ENCODE peak calls at places on chromosomes 5 and 9, in seven cellular contexts. One of them, this sample, is unnamed.

GRCh38 chr5:62190173-62190572 is 115.8 kb upstream of the KIF2A start:
- DNase-seq in amygdala: no peak
- DNase-seq in foreskin fibroblast: no peak
- DNase-seq in Jurkat, Clone E6-1: no peak
- DNase-seq in cardiac muscle cell: no peak
- DNase-seq in MM.1S: no peak
- DNase-seq in AG04450: no peak
- DNase-seq in this sample: no peak

GRCh38 chr5:166509085-166509484 is 1782.4 kb upstream of the WWC1 start:
- DNase-seq in amygdala: no peak
- DNase-seq in foreskin fibroblast: no peak
- DNase-seq in Jurkat, Clone E6-1: peak; percentile 21
- DNase-seq in cardiac muscle cell: peak; percentile 85
- DNase-seq in MM.1S: peak; percentile 40
- DNase-seq in AG04450: no peak
- DNase-seq in this sample: no peak

GRCh38 chr9:127991757-127992274 is 11.0 kb upstream of the EEIG1 start:
- DNase-seq in amygdala: no peak
- DNase-seq in foreskin fibroblast: no peak
- DNase-seq in Jurkat, Clone E6-1: no peak
- DNase-seq in cardiac muscle cell: no peak
- DNase-seq in MM.1S: no peak
- DNase-seq in AG04450: no peak
- DNase-seq in this sample: no peak

GRCh38 chr9:15606667-15607472 is 54.0 kb downstream of the CCDC171 start:
- DNase-seq in amygdala: no peak
- DNase-seq in foreskin fibroblast: peak; percentile 8
- DNase-seq in Jurkat, Clone E6-1: peak; percentile 55
- DNase-seq in cardiac muscle cell: peak; percentile 51
- DNase-seq in MM.1S: peak; percentile 40
- DNase-seq in AG04450: peak; percentile 3
- DNase-seq in this sample: no peak

GRCh38 chr9:105864248-105864898 is 170.0 kb downstream of the TMEM38B start:
- DNase-seq in amygdala: no peak
- DNase-seq in foreskin fibroblast: no peak
- DNase-seq in Jurkat, Clone E6-1: no peak
- DNase-seq in cardiac muscle cell: no peak
- DNase-seq in MM.1S: no peak
- DNase-seq in AG04450: no peak
- DNase-seq in this sample: no peak

GRCh38 chr5:76762484-76762883 is 46.6 kb downstream of the F2R start:
- DNase-seq in amygdala: no peak
- DNase-seq in foreskin fibroblast: no peak
- DNase-seq in Jurkat, Clone E6-1: no peak
- DNase-seq in cardiac muscle cell: no peak
- DNase-seq in MM.1S: no peak
- DNase-seq in AG04450: no peak
- DNase-seq in this sample: no peak

GRCh38 chr9:90890146-90890545 is 88.5 kb downstream of the SYK start:
- DNase-seq in amygdala: no peak
- DNase-seq in foreskin fibroblast: no peak
- DNase-seq in Jurkat, Clone E6-1: no peak
- DNase-seq in cardiac muscle cell: peak; percentile 27
- DNase-seq in MM.1S: no peak
- DNase-seq in AG04450: no peak
- DNase-seq in this sample: no peak

GRCh38 chr9:33506626-33507370 is 17.3 kb upstream of the ANKRD18B start:
- DNase-seq in amygdala: no peak
- DNase-seq in foreskin fibroblast: peak; percentile 96
- DNase-seq in Jurkat, Clone E6-1: no peak
- DNase-seq in cardiac muscle cell: no peak
- DNase-seq in MM.1S: no peak
- DNase-seq in AG04450: peak; percentile 87
- DNase-seq in this sample: no peak

GRCh38 chr5:139951296-139951924 is 91.7 kb downstream of the NRG2 start:
- DNase-seq in amygdala: no peak
- DNase-seq in foreskin fibroblast: no peak
- DNase-seq in Jurkat, Clone E6-1: no peak
- DNase-seq in cardiac muscle cell: no peak
- DNase-seq in MM.1S: no peak
- DNase-seq in AG04450: no peak
- DNase-seq in this sample: no peak

GRCh38 chr5:132487841-132488555 is 2.6 kb downstream of the IRF1 start:
- DNase-seq in amygdala: no peak
- DNase-seq in foreskin fibroblast: no peak
- DNase-seq in Jurkat, Clone E6-1: no peak
- DNase-seq in cardiac muscle cell: no peak
- DNase-seq in MM.1S: no peak
- DNase-seq in AG04450: no peak
- DNase-seq in this sample: no peak

GRCh38 chr9:133246507-133247390 is 28.3 kb downstream of the ABO start:
- DNase-seq in amygdala: no peak
- DNase-seq in foreskin fibroblast: no peak
- DNase-seq in Jurkat, Clone E6-1: no peak
- DNase-seq in cardiac muscle cell: no peak
- DNase-seq in MM.1S: no peak
- DNase-seq in AG04450: no peak
- DNase-seq in this sample: no peak

GRCh38 chr9:99144966-99145365 is 40.1 kb downstream of the TGFBR1 start:
- DNase-seq in amygdala: no peak
- DNase-seq in foreskin fibroblast: no peak
- DNase-seq in Jurkat, Clone E6-1: no peak
- DNase-seq in cardiac muscle cell: no peak
- DNase-seq in MM.1S: no peak
- DNase-seq in AG04450: no peak
- DNase-seq in this sample: no peak

GRCh38 chr5:150164640-150165039 is 1.9 kb upstream of the CDX1 start:
- DNase-seq in amygdala: no peak
- DNase-seq in foreskin fibroblast: no peak
- DNase-seq in Jurkat, Clone E6-1: no peak
- DNase-seq in cardiac muscle cell: no peak
- DNase-seq in MM.1S: no peak
- DNase-seq in AG04450: no peak
- DNase-seq in this sample: no peak

GRCh38 chr5:68447530-68447929 is 232.0 kb downstream of the PIK3R1 start:
- DNase-seq in amygdala: no peak
- DNase-seq in foreskin fibroblast: no peak
- DNase-seq in Jurkat, Clone E6-1: no peak
- DNase-seq in cardiac muscle cell: no peak
- DNase-seq in MM.1S: no peak
- DNase-seq in AG04450: no peak
- DNase-seq in this sample: no peak

GRCh38 chr9:72352911-72353388 is 12.1 kb downstream of the ZFAND5 start:
- DNase-seq in amygdala: no peak
- DNase-seq in foreskin fibroblast: no peak
- DNase-seq in Jurkat, Clone E6-1: no peak
- DNase-seq in cardiac muscle cell: no peak
- DNase-seq in MM.1S: no peak
- DNase-seq in AG04450: no peak
- DNase-seq in this sample: no peak

GRCh38 chr5:127229185-127229889 is 61.3 kb upstream of the MEGF10 start:
- DNase-seq in amygdala: peak; percentile 29
- DNase-seq in foreskin fibroblast: peak; percentile 29
- DNase-seq in Jurkat, Clone E6-1: no peak
- DNase-seq in cardiac muscle cell: peak; percentile 33
- DNase-seq in MM.1S: no peak
- DNase-seq in AG04450: no peak
- DNase-seq in this sample: no peak

GRCh38 chr9:130368631-130369103 is 76.1 kb upstream of the ASS1 start:
- DNase-seq in amygdala: no peak
- DNase-seq in foreskin fibroblast: no peak
- DNase-seq in Jurkat, Clone E6-1: peak; percentile 46
- DNase-seq in cardiac muscle cell: no peak
- DNase-seq in MM.1S: no peak
- DNase-seq in AG04450: no peak
- DNase-seq in this sample: no peak

GRCh38 chr9:121138973-121139372 is 62.7 kb downstream of the RAB14 start:
- DNase-seq in amygdala: no peak
- DNase-seq in foreskin fibroblast: no peak
- DNase-seq in Jurkat, Clone E6-1: no peak
- DNase-seq in cardiac muscle cell: no peak
- DNase-seq in MM.1S: no peak
- DNase-seq in AG04450: no peak
- DNase-seq in this sample: no peak

GRCh38 chr5:114789773-114790402 is 379.8 kb downstream of the TRIM36 start:
- DNase-seq in amygdala: no peak
- DNase-seq in foreskin fibroblast: no peak
- DNase-seq in Jurkat, Clone E6-1: peak; percentile 52
- DNase-seq in cardiac muscle cell: peak; percentile 62
- DNase-seq in MM.1S: peak; percentile 38
- DNase-seq in AG04450: no peak
- DNase-seq in this sample: no peak

GRCh38 chr9:113872485-113873143 is 3.5 kb upstream of the ZNF618 start:
- DNase-seq in amygdala: no peak
- DNase-seq in foreskin fibroblast: no peak
- DNase-seq in Jurkat, Clone E6-1: no peak
- DNase-seq in cardiac muscle cell: no peak
- DNase-seq in MM.1S: no peak
- DNase-seq in AG04450: no peak
- DNase-seq in this sample: no peak

GRCh38 chr9:109856785-109857184 is 76.8 kb downstream of the PALM2AKAP2 start:
- DNase-seq in amygdala: peak; percentile 76
- DNase-seq in foreskin fibroblast: peak; percentile 54
- DNase-seq in Jurkat, Clone E6-1: no peak
- DNase-seq in cardiac muscle cell: peak; percentile 48
- DNase-seq in MM.1S: no peak
- DNase-seq in AG04450: no peak
- DNase-seq in this sample: no peak

GRCh38 chr9:89470239-89470638 is 27.7 kb downstream of the SEMA4D start:
- DNase-seq in amygdala: no peak
- DNase-seq in foreskin fibroblast: no peak
- DNase-seq in Jurkat, Clone E6-1: no peak
- DNase-seq in cardiac muscle cell: no peak
- DNase-seq in MM.1S: no peak
- DNase-seq in AG04450: no peak
- DNase-seq in this sample: no peak

GRCh38 chr9:107751522-107752235 is 262.1 kb upstream of the KLF4 start:
- DNase-seq in amygdala: no peak
- DNase-seq in foreskin fibroblast: peak; percentile 66
- DNase-seq in Jurkat, Clone E6-1: no peak
- DNase-seq in cardiac muscle cell: no peak
- DNase-seq in MM.1S: no peak
- DNase-seq in AG04450: no peak
- DNase-seq in this sample: peak; percentile 45

GRCh38 chr5:154368041-154368800 is 77.6 kb upstream of the SAP30L start:
- DNase-seq in amygdala: no peak
- DNase-seq in foreskin fibroblast: peak; percentile 93
- DNase-seq in Jurkat, Clone E6-1: no peak
- DNase-seq in cardiac muscle cell: peak; percentile 23
- DNase-seq in MM.1S: no peak
- DNase-seq in AG04450: peak; percentile 83
- DNase-seq in this sample: no peak

GRCh38 chr5:69531010-69531785 is 28.8 kb upstream of the GTF2H2C start:
- DNase-seq in amygdala: no peak
- DNase-seq in foreskin fibroblast: no peak
- DNase-seq in Jurkat, Clone E6-1: no peak
- DNase-seq in cardiac muscle cell: no peak
- DNase-seq in MM.1S: no peak
- DNase-seq in AG04450: no peak
- DNase-seq in this sample: no peak

GRCh38 chr5:14440598-14441401 is 140.8 kb upstream of the OTULINL start:
- DNase-seq in amygdala: peak; percentile 54
- DNase-seq in foreskin fibroblast: peak; percentile 95
- DNase-seq in Jurkat, Clone E6-1: no peak
- DNase-seq in cardiac muscle cell: no peak
- DNase-seq in MM.1S: no peak
- DNase-seq in AG04450: peak; percentile 89
- DNase-seq in this sample: no peak

GRCh38 chr5:152503206-152503605 is 98.1 kb upstream of the NMUR2 start:
- DNase-seq in amygdala: no peak
- DNase-seq in foreskin fibroblast: no peak
- DNase-seq in Jurkat, Clone E6-1: no peak
- DNase-seq in cardiac muscle cell: no peak
- DNase-seq in MM.1S: no peak
- DNase-seq in AG04450: no peak
- DNase-seq in this sample: no peak